ENCODE peak calls at places on chromosome 15, in four cellular contexts. One of them, this sample, is unnamed.

GRCh38 chr15:81064253-81064652 is 63.5 kb downstream of the TLNRD1 start:
- DNase-seq in CD4-positive, CD25-positive, alpha-beta regulatory T cell: no peak
- DNase-seq in upper lobe of right lung: no peak
- DNase-seq in psoas muscle: no peak
- DNase-seq in this sample: no peak

GRCh38 chr15:96330450-96331140 is at the start of gene NR2F2:
- DNase-seq in CD4-positive, CD25-positive, alpha-beta regulatory T cell: peak; percentile 16
- DNase-seq in psoas muscle: peak; percentile 96
- DNase-seq in upper lobe of right lung: peak; percentile 97
- DNase-seq in this sample: peak; percentile 97

GRCh38 chr15:81304226-81304625 is 19.7 kb downstream of the STARD5 start:
- DNase-seq in upper lobe of right lung: peak; percentile 25
- DNase-seq in psoas muscle: no peak
- DNase-seq in CD4-positive, CD25-positive, alpha-beta regulatory T cell: no peak
- DNase-seq in this sample: no peak

GRCh38 chr15:60038111-60038521 is 34.0 kb downstream of the FOXB1 start:
- DNase-seq in psoas muscle: no peak
- DNase-seq in upper lobe of right lung: no peak
- DNase-seq in CD4-positive, CD25-positive, alpha-beta regulatory T cell: no peak
- DNase-seq in this sample: no peak

GRCh38 chr15:63992300-63992699 is 54.0 kb downstream of the DAPK2 start:
- DNase-seq in upper lobe of right lung: no peak
- DNase-seq in CD4-positive, CD25-positive, alpha-beta regulatory T cell: no peak
- DNase-seq in psoas muscle: no peak
- DNase-seq in this sample: no peak

GRCh38 chr15:70348581-70349344 is 251.0 kb upstream of the TLE3 start:
- DNase-seq in psoas muscle: peak; percentile 44
- DNase-seq in CD4-positive, CD25-positive, alpha-beta regulatory T cell: no peak
- DNase-seq in upper lobe of right lung: peak; percentile 75
- DNase-seq in this sample: peak; percentile 69

GRCh38 chr15:60376677-60377095 is 21.1 kb downstream of the ANXA2 start:
- DNase-seq in psoas muscle: no peak
- DNase-seq in upper lobe of right lung: no peak
- DNase-seq in CD4-positive, CD25-positive, alpha-beta regulatory T cell: no peak
- DNase-seq in this sample: no peak

GRCh38 chr15:62799919-62800318 is 242.6 kb upstream of the TPM1 start:
- DNase-seq in CD4-positive, CD25-positive, alpha-beta regulatory T cell: no peak
- DNase-seq in psoas muscle: no peak
- DNase-seq in upper lobe of right lung: no peak
- DNase-seq in this sample: no peak

GRCh38 chr15:62125763-62126162 is 39.3 kb downstream of the C2CD4B start:
- DNase-seq in upper lobe of right lung: no peak
- DNase-seq in psoas muscle: no peak
- DNase-seq in CD4-positive, CD25-positive, alpha-beta regulatory T cell: no peak
- DNase-seq in this sample: no peak

GRCh38 chr15:60070838-60071493 is 66.9 kb downstream of the FOXB1 start:
- DNase-seq in CD4-positive, CD25-positive, alpha-beta regulatory T cell: no peak
- DNase-seq in psoas muscle: no peak
- DNase-seq in upper lobe of right lung: no peak
- DNase-seq in this sample: no peak

GRCh38 chr15:33008284-33009011 is 186.1 kb downstream of the FMN1 start:
- DNase-seq in CD4-positive, CD25-positive, alpha-beta regulatory T cell: no peak
- DNase-seq in upper lobe of right lung: no peak
- DNase-seq in psoas muscle: no peak
- DNase-seq in this sample: no peak

GRCh38 chr15:77143606-77144005 is 72.7 kb upstream of the TSPAN3 start:
- DNase-seq in CD4-positive, CD25-positive, alpha-beta regulatory T cell: no peak
- DNase-seq in upper lobe of right lung: no peak
- DNase-seq in psoas muscle: no peak
- DNase-seq in this sample: no peak

GRCh38 chr15:56523521-56523920 is 58.6 kb upstream of the MNS1 start:
- DNase-seq in psoas muscle: no peak
- DNase-seq in CD4-positive, CD25-positive, alpha-beta regulatory T cell: no peak
- DNase-seq in upper lobe of right lung: no peak
- DNase-seq in this sample: no peak

GRCh38 chr15:94972314-94972713 is 741.0 kb downstream of the MCTP2 start:
- DNase-seq in psoas muscle: no peak
- DNase-seq in upper lobe of right lung: no peak
- DNase-seq in CD4-positive, CD25-positive, alpha-beta regulatory T cell: no peak
- DNase-seq in this sample: no peak

GRCh38 chr15:35181538-35181937 is 96.4 kb upstream of the NANOGP8 start:
- DNase-seq in upper lobe of right lung: no peak
- DNase-seq in CD4-positive, CD25-positive, alpha-beta regulatory T cell: no peak
- DNase-seq in psoas muscle: no peak
- DNase-seq in this sample: no peak

GRCh38 chr15:78334845-78335244 is 5.3 kb upstream of the CRABP1 start:
- DNase-seq in upper lobe of right lung: no peak
- DNase-seq in psoas muscle: no peak
- DNase-seq in CD4-positive, CD25-positive, alpha-beta regulatory T cell: no peak
- DNase-seq in this sample: no peak

GRCh38 chr15:88657326-88658069 is 18.7 kb downstream of the ISG20 start:
- DNase-seq in upper lobe of right lung: no peak
- DNase-seq in psoas muscle: no peak
- DNase-seq in CD4-positive, CD25-positive, alpha-beta regulatory T cell: no peak
- DNase-seq in this sample: no peak

GRCh38 chr15:79427781-79428598 is 4.1 kb upstream of the MINAR1 start:
- DNase-seq in upper lobe of right lung: no peak
- DNase-seq in psoas muscle: no peak
- DNase-seq in CD4-positive, CD25-positive, alpha-beta regulatory T cell: no peak
- DNase-seq in this sample: no peak

GRCh38 chr15:96851613-96852012 is 521.1 kb downstream of the NR2F2 start:
- DNase-seq in upper lobe of right lung: no peak
- DNase-seq in psoas muscle: no peak
- DNase-seq in CD4-positive, CD25-positive, alpha-beta regulatory T cell: no peak
- DNase-seq in this sample: no peak

GRCh38 chr15:96502196-96502595 is 171.7 kb downstream of the NR2F2 start:
- DNase-seq in psoas muscle: no peak
- DNase-seq in CD4-positive, CD25-positive, alpha-beta regulatory T cell: no peak
- DNase-seq in upper lobe of right lung: no peak
- DNase-seq in this sample: no peak

GRCh38 chr15:34717729-34718128 is 37.1 kb downstream of the GJD2 start:
- DNase-seq in CD4-positive, CD25-positive, alpha-beta regulatory T cell: no peak
- DNase-seq in upper lobe of right lung: no peak
- DNase-seq in psoas muscle: no peak
- DNase-seq in this sample: no peak

GRCh38 chr15:31128919-31129768 is 27.6 kb upstream of the TRPM1 start:
- DNase-seq in CD4-positive, CD25-positive, alpha-beta regulatory T cell: peak; percentile 45
- DNase-seq in psoas muscle: peak; percentile 46
- DNase-seq in upper lobe of right lung: peak; percentile 89
- DNase-seq in this sample: peak; percentile 83

GRCh38 chr15:55912982-55913381 is 80.4 kb downstream of the NEDD4 start:
- DNase-seq in CD4-positive, CD25-positive, alpha-beta regulatory T cell: no peak
- DNase-seq in psoas muscle: no peak
- DNase-seq in upper lobe of right lung: no peak
- DNase-seq in this sample: no peak

GRCh38 chr15:59364238-59364637 is 8.4 kb downstream of the MYO1E start:
- DNase-seq in CD4-positive, CD25-positive, alpha-beta regulatory T cell: no peak
- DNase-seq in psoas muscle: no peak
- DNase-seq in upper lobe of right lung: no peak
- DNase-seq in this sample: no peak

GRCh38 chr15:93052090-93052892 is 36.7 kb downstream of the RGMA start:
- DNase-seq in upper lobe of right lung: no peak
- DNase-seq in psoas muscle: no peak
- DNase-seq in CD4-positive, CD25-positive, alpha-beta regulatory T cell: no peak
- DNase-seq in this sample: no peak

GRCh38 chr15:89419370-89419984 is 76.9 kb downstream of the RHCG start:
- DNase-seq in upper lobe of right lung: no peak
- DNase-seq in CD4-positive, CD25-positive, alpha-beta regulatory T cell: no peak
- DNase-seq in psoas muscle: no peak
- DNase-seq in this sample: no peak

GRCh38 chr15:45402955-45403892 is 24.9 kb upstream of the GATM start:
- DNase-seq in CD4-positive, CD25-positive, alpha-beta regulatory T cell: peak; percentile 2
- DNase-seq in psoas muscle: peak; percentile 33
- DNase-seq in upper lobe of right lung: peak; percentile 79
- DNase-seq in this sample: peak; percentile 69

GRCh38 chr15:30924353-30924752 is 20.6 kb downstream of the FAN1 start:
- DNase-seq in psoas muscle: no peak
- DNase-seq in CD4-positive, CD25-positive, alpha-beta regulatory T cell: no peak
- DNase-seq in upper lobe of right lung: no peak
- DNase-seq in this sample: no peak

GRCh38 chr15:46089438-46090044 is 454.7 kb downstream of the SQOR start:
- DNase-seq in psoas muscle: no peak
- DNase-seq in CD4-positive, CD25-positive, alpha-beta regulatory T cell: no peak
- DNase-seq in upper lobe of right lung: no peak
- DNase-seq in this sample: no peak

GRCh38 chr15:92400573-92400972 is 6.9 kb downstream of the ST8SIA2 start:
- DNase-seq in psoas muscle: no peak
- DNase-seq in CD4-positive, CD25-positive, alpha-beta regulatory T cell: no peak
- DNase-seq in upper lobe of right lung: no peak
- DNase-seq in this sample: no peak

GRCh38 chr15:99438691-99439523 is 126.9 kb upstream of the MEF2A start:
- DNase-seq in psoas muscle: no peak
- DNase-seq in upper lobe of right lung: no peak
- DNase-seq in CD4-positive, CD25-positive, alpha-beta regulatory T cell: no peak
- DNase-seq in this sample: no peak

GRCh38 chr15:78944669-78945407 is at the start of gene CTSH:
- DNase-seq in psoas muscle: peak; percentile 78
- DNase-seq in CD4-positive, CD25-positive, alpha-beta regulatory T cell: peak; percentile 73
- DNase-seq in upper lobe of right lung: peak; percentile 97
- DNase-seq in this sample: peak; percentile 94

GRCh38 chr15:61605343-61605742 is 376.2 kb upstream of the RORA start:
- DNase-seq in psoas muscle: no peak
- DNase-seq in CD4-positive, CD25-positive, alpha-beta regulatory T cell: no peak
- DNase-seq in upper lobe of right lung: no peak
- DNase-seq in this sample: no peak

GRCh38 chr15:98980899-98981228 is 26.7 kb downstream of the PGPEP1L start:
- DNase-seq in psoas muscle: no peak
- DNase-seq in CD4-positive, CD25-positive, alpha-beta regulatory T cell: no peak
- DNase-seq in upper lobe of right lung: no peak
- DNase-seq in this sample: no peak

GRCh38 chr15:99435138-99435695 is 130.6 kb upstream of the MEF2A start:
- DNase-seq in psoas muscle: no peak
- DNase-seq in CD4-positive, CD25-positive, alpha-beta regulatory T cell: no peak
- DNase-seq in upper lobe of right lung: peak; percentile 71
- DNase-seq in this sample: no peak

GRCh38 chr15:69554321-69554961 is 101.8 kb downstream of the RPLP1 start:
- DNase-seq in CD4-positive, CD25-positive, alpha-beta regulatory T cell: no peak
- DNase-seq in upper lobe of right lung: no peak
- DNase-seq in psoas muscle: no peak
- DNase-seq in this sample: no peak

DNA sequence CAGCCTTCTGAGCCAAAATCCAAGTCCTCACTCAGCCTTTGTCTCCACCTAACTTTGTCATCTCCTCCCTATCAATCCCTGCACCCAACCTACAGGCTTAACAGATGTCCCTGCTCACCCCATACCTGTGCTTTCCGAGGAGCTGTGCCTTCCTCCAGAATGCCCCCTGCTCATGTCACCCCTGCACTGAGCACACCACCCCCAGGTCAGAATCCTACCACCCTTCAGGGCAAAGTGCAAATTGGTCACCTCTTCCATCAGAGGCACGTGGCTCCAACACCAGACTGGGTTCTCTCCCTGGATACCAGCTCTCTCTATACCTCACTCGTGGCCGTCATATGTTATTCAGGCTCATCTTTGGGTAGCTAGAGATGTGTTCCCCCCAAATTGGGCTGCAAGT is 29.8 kb downstream of the HOMER2 start:
- DNase-seq in CD4-positive, CD25-positive, alpha-beta regulatory T cell: no peak
- DNase-seq in upper lobe of right lung: no peak
- DNase-seq in psoas muscle: no peak
- DNase-seq in this sample: no peak
- H3K4me1 ChIP-seq in CD4-positive, CD25-positive, alpha-beta regulatory T cell: no peaks in the 10 kb centered on the region
- H3K4me1 ChIP-seq in upper lobe of right lung: no peaks in the 10 kb centered on the region
- H3K4me1 ChIP-seq in psoas muscle: peaks cover 44% of the 10 kb centered on the region
- H3K4me1 ChIP-seq in this sample: no peaks in the 10 kb centered on the region

GRCh38 chr15:85750319-85750806 is 44.4 kb downstream of the KLHL25 start:
- DNase-seq in psoas muscle: peak; percentile 83
- DNase-seq in CD4-positive, CD25-positive, alpha-beta regulatory T cell: no peak
- DNase-seq in upper lobe of right lung: peak; percentile 72
- DNase-seq in this sample: no peak
- H3K4me3 ChIP-seq in psoas muscle: peak overlapping the region; percentile 49
- H3K4me3 ChIP-seq in CD4-positive, CD25-positive, alpha-beta regulatory T cell: no peak overlapping the region
- H3K4me3 ChIP-seq in upper lobe of right lung: peak overlapping the region; percentile 4
- H3K4me3 ChIP-seq in this sample: no peak overlapping the region

GRCh38 chr15:72170691-72171090 is 26.9 kb downstream of the GRAMD2A start:
- DNase-seq in psoas muscle: no peak
- DNase-seq in upper lobe of right lung: peak; percentile 23
- DNase-seq in CD4-positive, CD25-positive, alpha-beta regulatory T cell: no peak
- DNase-seq in this sample: no peak
- H3K4me1 ChIP-seq in psoas muscle: no peaks in the 10 kb centered on the region
- H3K4me1 ChIP-seq in upper lobe of right lung: peaks cover 10% of the 10 kb centered on the region
- H3K4me1 ChIP-seq in CD4-positive, CD25-positive, alpha-beta regulatory T cell: no peaks in the 10 kb centered on the region
- H3K4me1 ChIP-seq in this sample: peaks cover 19% of the 10 kb centered on the region

DNA sequence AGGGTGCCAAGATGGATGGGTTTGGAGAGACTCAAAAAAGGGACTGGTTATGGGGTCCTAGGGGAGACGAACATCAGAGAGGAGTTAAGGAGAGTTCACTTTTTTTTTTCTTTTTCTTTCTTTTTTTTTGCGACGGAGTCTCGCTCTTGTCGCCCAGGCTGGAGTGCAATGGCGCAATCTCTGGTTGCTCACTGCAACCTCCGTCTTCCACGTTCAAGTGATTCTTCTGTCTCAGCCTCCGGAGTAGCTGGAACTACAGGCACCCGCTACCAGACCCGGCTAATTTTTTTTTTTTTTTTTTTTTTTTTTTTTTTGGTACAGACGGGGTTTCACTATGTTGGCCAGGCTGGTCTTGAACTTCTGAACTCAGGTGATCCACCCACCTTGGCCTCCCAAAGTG is 1.2 kb downstream of the SPINT1 start:
- DNase-seq in psoas muscle: no peak
- DNase-seq in upper lobe of right lung: no peak
- DNase-seq in CD4-positive, CD25-positive, alpha-beta regulatory T cell: no peak
- DNase-seq in this sample: no peak
- H3K4me3 ChIP-seq in psoas muscle: peak overlapping the region; percentile 58
- H3K4me3 ChIP-seq in upper lobe of right lung: peak overlapping the region; percentile 70
- H3K4me3 ChIP-seq in CD4-positive, CD25-positive, alpha-beta regulatory T cell: no peak overlapping the region
- H3K4me3 ChIP-seq in this sample: peak overlapping the region; percentile 71

GRCh38 chr15:39924437-39924836 is 4.4 kb upstream of the GPR176 start:
- DNase-seq in upper lobe of right lung: no peak
- DNase-seq in CD4-positive, CD25-positive, alpha-beta regulatory T cell: no peak
- DNase-seq in psoas muscle: no peak
- DNase-seq in this sample: no peak

GRCh38 chr15:39926526-39926925 is 6.5 kb upstream of the GPR176 start:
- DNase-seq in CD4-positive, CD25-positive, alpha-beta regulatory T cell: no peak
- DNase-seq in psoas muscle: no peak
- DNase-seq in upper lobe of right lung: no peak
- DNase-seq in this sample: no peak

GRCh38 chr15:39922450-39923092 is 2.5 kb upstream of the GPR176 start:
- DNase-seq in upper lobe of right lung: no peak
- DNase-seq in CD4-positive, CD25-positive, alpha-beta regulatory T cell: no peak
- DNase-seq in psoas muscle: no peak
- DNase-seq in this sample: no peak

GRCh38 chr15:39921274-39921638 is 1.2 kb upstream of the GPR176 start:
- DNase-seq in upper lobe of right lung: no peak
- DNase-seq in psoas muscle: no peak
- DNase-seq in CD4-positive, CD25-positive, alpha-beta regulatory T cell: no peak
- DNase-seq in this sample: no peak

GRCh38 chr15:39925112-39925830 is 5.2 kb upstream of the GPR176 start:
- DNase-seq in psoas muscle: no peak
- DNase-seq in CD4-positive, CD25-positive, alpha-beta regulatory T cell: no peak
- DNase-seq in upper lobe of right lung: no peak
- DNase-seq in this sample: no peak
- H3K4me1 ChIP-seq in psoas muscle: no peaks in the 10 kb centered on the region
- H3K4me1 ChIP-seq in CD4-positive, CD25-positive, alpha-beta regulatory T cell: peaks cover 8% of the 10 kb centered on the region
- H3K4me1 ChIP-seq in upper lobe of right lung: peaks cover 2% of the 10 kb centered on the region
- H3K4me1 ChIP-seq in this sample: peaks cover 4% of the 10 kb centered on the region

GRCh38 chr15:85625431-85625830 is 169.3 kb downstream of the KLHL25 start:
- DNase-seq in psoas muscle: no peak
- DNase-seq in CD4-positive, CD25-positive, alpha-beta regulatory T cell: no peak
- DNase-seq in upper lobe of right lung: no peak
- DNase-seq in this sample: no peak
- H3K4me3 ChIP-seq in psoas muscle: no peak overlapping the region
- H3K4me3 ChIP-seq in CD4-positive, CD25-positive, alpha-beta regulatory T cell: peak overlapping the region; percentile 65
- H3K4me3 ChIP-seq in upper lobe of right lung: peak overlapping the region; percentile 47
- H3K4me3 ChIP-seq in this sample: no peak overlapping the region

GRCh38 chr15:67125589-67126502 is 60.4 kb downstream of the SMAD3 start:
- DNase-seq in psoas muscle: peak; percentile 90
- DNase-seq in upper lobe of right lung: no peak
- DNase-seq in CD4-positive, CD25-positive, alpha-beta regulatory T cell: no peak
- DNase-seq in this sample: no peak
- H3K4me1 ChIP-seq in psoas muscle: peaks cover 88% of the 10 kb centered on the region
- H3K4me1 ChIP-seq in upper lobe of right lung: peaks cover 54% of the 10 kb centered on the region
- H3K4me1 ChIP-seq in CD4-positive, CD25-positive, alpha-beta regulatory T cell: peaks cover 35% of the 10 kb centered on the region
- H3K4me1 ChIP-seq in this sample: peaks cover 52% of the 10 kb centered on the region